ENCODE peak calls at places on chromosomes 7 and 10, in eight cellular contexts. J, L, O, C, U, T, D and N are unnamed samples.

GRCh38 chr7:100897111-100897608 is 1.5 kb upstream of the ACHE start:
- DNase-seq in O (no peak), L (no peak), J (no peak), C (no peak), T (no peak), D (no peak), U (no peak), N (peak)

GRCh38 chr10:113087082-113088029 is 137.3 kb downstream of the TCF7L2 start:
- DNase-seq in D (no peak), O (peak), U (no peak), L (peak), T (peak), J (no peak), C (peak), N (no peak)

GRCh38 chr7:98305951-98306535 is 24.6 kb downstream of the BRI3 start:
- DNase-seq in T (no peak), U (no peak), O (no peak), C (no peak), D (no peak), J (no peak), L (no peak), N (no peak)

GRCh38 chr7:151366872-151367207 is 25.2 kb downstream of the NUB1 start:
- DNase-seq in J (no peak), T (no peak), L (peak), O (no peak), D (no peak), U (no peak), C (no peak), N (no peak)

GRCh38 chr7:102175423-102176170 is 111.1 kb upstream of the SH2B2 start:
- DNase-seq in T (no peak), C (no peak), D (peak), J (no peak), L (no peak), U (no peak), O (no peak), N (no peak)

GRCh38 chr7:147276783-147277370 is 1160.3 kb downstream of the CNTNAP2 start:
- DNase-seq in O (no peak), D (no peak), J (no peak), U (no peak), T (no peak), C (no peak), L (no peak), N (no peak)

GRCh38 chr7:632831-633210 is 93.7 kb upstream of the DNAAF5 start:
- DNase-seq in C (no peak), O (no peak), T (no peak), D (no peak), J (no peak), L (no peak), U (no peak), N (no peak)

GRCh38 chr7:46713868-46714596 is 793.0 kb upstream of the IGFBP3 start:
- DNase-seq in T (no peak), O (no peak), D (no peak), C (no peak), J (no peak), U (no peak), L (no peak), N (no peak)

GRCh38 chr10:90222372-90222771 is 521.0 kb downstream of the KIF20B start:
- DNase-seq in D (no peak), U (no peak), O (peak), J (no peak), C (no peak), T (no peak), L (peak), N (no peak)

GRCh38 chr7:129803546-129804081 is 149.1 kb downstream of the UBE2H start:
- DNase-seq in T (no peak), U (no peak), L (no peak), O (no peak), J (no peak), C (no peak), D (no peak), N (no peak)

GRCh38 chr7:153297141-153297540 is 537.6 kb downstream of the ACTR3B start:
- DNase-seq in C (no peak), L (no peak), T (no peak), O (peak), U (no peak), J (no peak), D (no peak), N (no peak)

GRCh38 chr7:117157121-117157870 is 165.6 kb downstream of the WNT2 start:
- DNase-seq in L (peak), O (peak), T (peak), J (no peak), C (peak), D (peak), U (no peak), N (peak)

GRCh38 chr7:111362660-111363059 is 199.6 kb downstream of the IMMP2L start:
- DNase-seq in J (no peak), O (peak), D (no peak), T (no peak), C (no peak), U (no peak), L (peak), N (no peak)

GRCh38 chr10:118259288-118259906 is 82.7 kb downstream of the FAM204A start:
- DNase-seq in D (no peak), C (peak), T (no peak), U (no peak), J (no peak), L (no peak), O (peak), N (no peak)

GRCh38 chr10:111872591-111872990 is 311.0 kb downstream of the GPAM start:
- DNase-seq in C (no peak), O (no peak), U (no peak), T (no peak), L (peak), D (no peak), J (no peak), N (no peak)

GRCh38 chr7:107446988-107447387 is 22.9 kb upstream of the GPR22 start:
- DNase-seq in U (no peak), C (no peak), L (no peak), T (no peak), O (peak), J (no peak), D (no peak), N (no peak)

GRCh38 chr7:5200561-5201235 is 10.7 kb downstream of the WIPI2 start:
- DNase-seq in C (no peak), T (no peak), J (no peak), O (no peak), U (no peak), L (no peak), D (no peak), N (no peak)

GRCh38 chr7:4937411-4937810 is 21.6 kb downstream of the MMD2 start:
- DNase-seq in O (no peak), J (no peak), C (no peak), L (no peak), T (no peak), D (no peak), U (no peak), N (no peak)

GRCh38 chr10:1188556-1189135 is 132.5 kb downstream of the WDR37 start:
- DNase-seq in J (no peak), C (no peak), T (no peak), O (peak), D (no peak), U (no peak), L (no peak), N (no peak)

GRCh38 chr10:63915240-63915639 is 394.0 kb downstream of the REEP3 start:
- DNase-seq in C (no peak), D (no peak), T (no peak), U (no peak), L (no peak), O (no peak), J (no peak), N (no peak)